ENCODE peak calls at places on chromosomes 12 and 14, in seven cellular contexts. A is ovary, H is A549, U is K562, L is heart left ventricle, Y is tibial nerve, M is uterus. N is an unnamed sample.

GRCh38 chr14:60722836-60723217 is 1.3 kb downstream of the SIX4 start:
- DNase-seq in A (peak; percentile 41), H (peak; percentile 15), U (peak; percentile 41), L (no peak), Y (no peak), M (peak; percentile 14), N (peak; percentile 20)

GRCh38 chr12:4809013-4809448 is 88.8 kb downstream of the GALNT8 start:
- DNase-seq in A (no peak), H (no peak), U (no peak), L (no peak), Y (no peak), M (no peak), N (no peak)

GRCh38 chr14:105059035-105059916 is 6.0 kb downstream of the GPR132 start:
- DNase-seq in A (no peak), H (no peak), U (no peak), L (no peak), Y (no peak), M (no peak), N (peak; percentile 98)

GRCh38 chr12:48970702-48971334 is 717 bp downstream of the WNT10B start:
- DNase-seq in A (no peak), H (no peak), U (no peak), L (no peak), Y (no peak), M (no peak), N (no peak)

GRCh38 chr14:81710232-81710845 is 176.7 kb upstream of the SEL1L start:
- DNase-seq in A (no peak), H (peak; percentile 7), U (peak; percentile 28), L (no peak), Y (no peak), M (no peak), N (peak; percentile 28)

GRCh38 chr12:26571539-26571938 is 261.5 kb downstream of the ITPR2 start:
- DNase-seq in A (no peak), H (no peak), U (no peak), L (no peak), Y (no peak), M (no peak), N (peak; percentile 8)

GRCh38 chr12:47767197-47767724 is 5.8 kb upstream of the SLC48A1 start:
- DNase-seq in A (no peak), H (peak; percentile 48), U (peak; percentile 79), L (peak; percentile 76), Y (no peak), M (no peak), N (peak; percentile 69)

GRCh38 chr14:59919582-59920377 is at the start of gene LRRC9:
- DNase-seq in A (peak; percentile 52), H (no peak), U (no peak), L (peak; percentile 51), Y (no peak), M (peak; percentile 18), N (peak; percentile 49)

GRCh38 chr14:54794148-54794547 is 108.5 kb downstream of the GCH1 start:
- DNase-seq in A (no peak), H (no peak), U (no peak), L (no peak), Y (no peak), M (no peak), N (no peak)

GRCh38 chr14:103819503-103820307 is 27.7 kb downstream of the PPP1R13B start:
- DNase-seq in A (peak; percentile 82), H (no peak), U (no peak), L (no peak), Y (peak; percentile 19), M (peak; percentile 74), N (peak; percentile 86)

GRCh38 chr14:104721704-104722431 is 2.2 kb upstream of the ADSS1 start:
- DNase-seq in A (no peak), H (no peak), U (no peak), L (no peak), Y (no peak), M (no peak), N (no peak)

GRCh38 chr14:94009767-94010166 is 12.7 kb downstream of the CCDC197 start:
- DNase-seq in A (no peak), H (no peak), U (no peak), L (no peak), Y (no peak), M (no peak), N (peak; percentile 65)

GRCh38 chr12:3077572-3078081 is 448 bp downstream of the TSPAN9 start:
- DNase-seq in A (peak; percentile 72), H (no peak), U (no peak), L (peak; percentile 71), Y (no peak), M (peak; percentile 54), N (peak; percentile 28)

GRCh38 chr12:48999371-49000131 is at the start of gene DDN:
- DNase-seq in A (no peak), H (no peak), U (peak; percentile 72), L (no peak), Y (no peak), M (no peak), N (no peak)

GRCh38 chr12:90909069-90909676 is 45.8 kb downstream of the CCER1 start:
- DNase-seq in A (no peak), H (peak; percentile 28), U (peak; percentile 7), L (no peak), Y (no peak), M (no peak), N (peak; percentile 1)

GRCh38 chr14:81516941-81517797 is 16.5 kb downstream of the SEL1L start:
- DNase-seq in A (peak; percentile 63), H (peak; percentile 7), U (no peak), L (no peak), Y (no peak), M (peak; percentile 60), N (peak; percentile 51)

GRCh38 chr14:36426836-36427235 is 93.2 kb downstream of the NKX2-1 start:
- DNase-seq in A (no peak), H (no peak), U (no peak), L (no peak), Y (no peak), M (no peak), N (peak; percentile 54)

GRCh38 chr12:129381717-129382116 is 522.1 kb downstream of the TMEM132D start:
- DNase-seq in A (no peak), H (no peak), U (no peak), L (no peak), Y (no peak), M (no peak), N (no peak)

GRCh38 chr12:119229837-119230236 is 51.1 kb downstream of the HSPB8 start:
- DNase-seq in A (peak; percentile 43), H (peak; percentile 84), U (peak; percentile 59), L (no peak), Y (no peak), M (no peak), N (no peak)

GRCh38 chr14:20278414-20278813 is 27.3 kb downstream of the TTC5 start:
- DNase-seq in A (no peak), H (no peak), U (peak; percentile 63), L (no peak), Y (peak; percentile 16), M (no peak), N (peak; percentile 8)

GRCh38 chr14:103886304-103887169 is 39.2 kb upstream of the PPP1R13B start:
- DNase-seq in A (peak; percentile 65), H (no peak), U (peak; percentile 38), L (no peak), Y (no peak), M (no peak), N (no peak)

GRCh38 chr14:47674546-47675238 is 713 bp downstream of the MDGA2 start:
- DNase-seq in A (no peak), H (no peak), U (no peak), L (peak; percentile 44), Y (no peak), M (no peak), N (no peak)

GRCh38 chr14:47674148-47674545 is 1.3 kb downstream of the MDGA2 start:
- DNase-seq in A (no peak), H (no peak), U (no peak), L (peak; percentile 48), Y (no peak), M (no peak), N (no peak)

GRCh38 chr14:47676301-47676617 is 854 bp upstream of the MDGA2 start:
- DNase-seq in A (no peak), H (no peak), U (no peak), L (no peak), Y (no peak), M (no peak), N (no peak)

GRCh38 chr14:47675489-47676300 is at the start of gene MDGA2:
- DNase-seq in A (no peak), H (peak; percentile 7), U (no peak), L (no peak), Y (no peak), M (no peak), N (no peak)

DNA sequence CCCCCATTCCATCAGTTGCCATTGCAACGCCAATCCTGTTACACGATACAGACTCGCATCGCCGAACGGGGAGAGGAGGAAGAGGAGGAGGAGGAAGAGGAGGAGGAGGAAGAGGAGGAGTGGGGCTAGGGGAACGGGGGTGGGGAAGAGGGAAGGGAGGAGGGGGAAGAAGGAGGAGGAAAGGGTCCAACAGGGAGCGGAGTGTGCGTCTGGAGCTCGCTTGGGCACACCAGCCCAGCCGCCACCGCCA is 241 bp downstream of the MDGA2 start:
- DNase-seq in A (no peak), H (no peak), U (no peak), L (no peak), Y (no peak), M (no peak), N (no peak)
- H3K4me3 ChIP-seq in A (no peak overlapping the region), H (peak overlapping the region; percentile 34), U (no peak overlapping the region), L (peak overlapping the region; percentile 33), Y (peak overlapping the region; percentile 37), M (no peak overlapping the region), N (no peak overlapping the region)

DNA sequence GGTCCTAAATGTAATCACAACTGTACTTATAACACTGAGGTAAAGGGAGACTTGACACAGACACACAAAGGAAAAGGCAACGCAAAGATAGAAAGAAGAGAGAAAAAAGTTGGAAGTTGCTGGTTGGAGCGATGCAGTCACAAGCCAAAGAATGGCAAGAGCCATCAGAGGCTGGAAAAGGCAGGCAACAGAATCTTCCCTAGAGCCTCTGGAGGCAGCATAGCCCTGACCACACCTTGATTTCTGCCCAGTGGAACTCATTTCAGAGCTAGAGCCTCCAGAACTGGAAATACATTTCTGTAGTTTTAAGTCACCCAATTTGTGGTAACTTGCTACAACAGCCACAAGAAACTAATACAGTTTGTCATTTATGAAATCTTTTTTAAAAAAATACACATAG is 89.2 kb downstream of the PUS7L start:
- DNase-seq in A (no peak), H (no peak), U (no peak), L (no peak), Y (no peak), M (no peak), N (no peak)
- H3K27ac ChIP-seq in A (no peak overlapping the region), H (no peak overlapping the region), U (no peak overlapping the region), L (no peak overlapping the region), Y (no peak overlapping the region), M (no peak overlapping the region), N (no peak overlapping the region)

DNA sequence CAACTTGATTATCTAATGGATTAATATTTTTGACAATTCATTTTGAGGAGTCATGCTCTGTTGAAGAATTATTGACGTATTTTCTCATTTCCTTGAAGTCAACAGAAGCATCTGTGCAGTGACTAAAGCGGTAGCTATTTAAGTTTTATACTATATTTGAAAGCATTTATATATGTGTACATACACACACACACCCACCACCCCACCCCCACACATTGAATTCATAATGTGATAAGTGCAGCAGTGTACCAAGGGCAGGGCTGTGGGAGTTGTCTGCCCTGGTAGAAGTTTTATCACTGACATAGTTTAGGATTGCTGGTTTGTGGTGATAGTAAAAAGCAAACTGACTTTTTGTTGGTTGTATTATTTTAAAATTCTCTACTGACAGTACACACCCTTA is 39.1 kb downstream of the GAS2L3 start:
- DNase-seq in A (no peak), H (no peak), U (no peak), L (no peak), Y (no peak), M (no peak), N (no peak)
- TF ChIP-seq POLR2A in A (no peak), H (no peak), U (no peak), L (no peak), Y (no peak), M (no peak), N (no peak)

GRCh38 chr14:89351958-89352404 is 65.1 kb downstream of the FOXN3 start:
- DNase-seq in A (no peak), H (no peak), U (no peak), L (no peak), Y (no peak), M (peak; percentile 43), N (no peak)
- H3K4me3 ChIP-seq in A (no peak overlapping the region), H (no peak overlapping the region), U (no peak overlapping the region), L (no peak overlapping the region), Y (no peak overlapping the region), M (no peak overlapping the region), N (no peak overlapping the region)